ENCODE peak calls at places on chromosomes 2 and 18, in five cellular contexts. One of them, this sample, is unnamed.

GRCh38 chr18:22604986-22605421 is 187.3 kb upstream of the CTAGE1 start:
- DNase-seq in K562: no peak
- DNase-seq in H1: no peak
- DNase-seq in HepG2: no peak
- DNase-seq in A549: no peak
- DNase-seq in this sample: no peak

GRCh38 chr2:167875524-167875923 is 371.9 kb downstream of the STK39 start:
- DNase-seq in A549: no peak
- DNase-seq in HepG2: no peak
- DNase-seq in K562: no peak
- DNase-seq in H1: no peak
- DNase-seq in this sample: no peak

GRCh38 chr2:238948765-238949641 is 101.1 kb downstream of the TWIST2 start:
- DNase-seq in K562: no peak
- DNase-seq in HepG2: no peak
- DNase-seq in A549: no peak
- DNase-seq in H1: no peak
- DNase-seq in this sample: no peak

GRCh38 chr2:136206613-136207012 is 88.7 kb upstream of the CXCR4 start:
- DNase-seq in A549: no peak
- DNase-seq in H1: no peak
- DNase-seq in K562: no peak
- DNase-seq in HepG2: no peak
- DNase-seq in this sample: no peak

GRCh38 chr2:232623768-232624553 is 9.4 kb upstream of the EFHD1 start:
- DNase-seq in K562: no peak
- DNase-seq in A549: no peak
- DNase-seq in HepG2: no peak
- DNase-seq in H1: no peak
- DNase-seq in this sample: no peak

GRCh38 chr2:230697676-230698075 is 15.0 kb upstream of the CAB39 start:
- DNase-seq in K562: no peak
- DNase-seq in HepG2: no peak
- DNase-seq in A549: no peak
- DNase-seq in H1: no peak
- DNase-seq in this sample: no peak

GRCh38 chr2:240815761-240816583 is 4.0 kb downstream of the KIF1A start:
- DNase-seq in A549: no peak
- DNase-seq in HepG2: no peak
- DNase-seq in K562: no peak
- DNase-seq in H1: no peak
- DNase-seq in this sample: no peak

GRCh38 chr2:47134386-47135090 is 20.6 kb downstream of the STPG4 start:
- DNase-seq in A549: no peak
- DNase-seq in HepG2: no peak
- DNase-seq in K562: no peak
- DNase-seq in H1: no peak
- DNase-seq in this sample: no peak

GRCh38 chr2:230793573-230794359 is 71.0 kb upstream of the ITM2C start:
- DNase-seq in HepG2: no peak
- DNase-seq in A549: peak
- DNase-seq in H1: no peak
- DNase-seq in K562: no peak
- DNase-seq in this sample: peak

GRCh38 chr2:124289615-124290014 is 264.5 kb downstream of the CNTNAP5 start:
- DNase-seq in HepG2: no peak
- DNase-seq in H1: no peak
- DNase-seq in K562: no peak
- DNase-seq in A549: no peak
- DNase-seq in this sample: no peak

GRCh38 chr2:215505044-215505786 is 69.3 kb upstream of the FN1 start:
- DNase-seq in K562: peak
- DNase-seq in A549: no peak
- DNase-seq in H1: no peak
- DNase-seq in HepG2: peak
- DNase-seq in this sample: peak

GRCh38 chr18:57814555-57814954 is 11.4 kb upstream of the ATP8B1 start:
- DNase-seq in H1: no peak
- DNase-seq in K562: no peak
- DNase-seq in HepG2: no peak
- DNase-seq in A549: no peak
- DNase-seq in this sample: no peak

GRCh38 chr18:32488078-32488477 is 17.4 kb upstream of the GAREM1 start:
- DNase-seq in K562: no peak
- DNase-seq in A549: no peak
- DNase-seq in HepG2: no peak
- DNase-seq in H1: no peak
- DNase-seq in this sample: no peak

GRCh38 chr2:124025349-124025720 is 248 bp downstream of the CNTNAP5 start:
- DNase-seq in HepG2: no peak
- DNase-seq in H1: no peak
- DNase-seq in K562: no peak
- DNase-seq in A549: no peak
- DNase-seq in this sample: no peak

GRCh38 chr2:43553341-43553855 is 42.4 kb downstream of the THADA start:
- DNase-seq in HepG2: no peak
- DNase-seq in K562: no peak
- DNase-seq in A549: no peak
- DNase-seq in H1: no peak
- DNase-seq in this sample: no peak

GRCh38 chr2:235414422-235414821 is 79.4 kb upstream of the AGAP1 start:
- DNase-seq in A549: no peak
- DNase-seq in H1: no peak
- DNase-seq in K562: no peak
- DNase-seq in HepG2: no peak
- DNase-seq in this sample: no peak

GRCh38 chr2:44430340-44430739 is 68.6 kb downstream of the CAMKMT start:
- DNase-seq in H1: no peak
- DNase-seq in K562: no peak
- DNase-seq in HepG2: no peak
- DNase-seq in A549: no peak
- DNase-seq in this sample: no peak

GRCh38 chr2:54642684-54643430 is 80.6 kb upstream of the EML6 start:
- DNase-seq in K562: no peak
- DNase-seq in H1: no peak
- DNase-seq in HepG2: peak
- DNase-seq in A549: no peak
- DNase-seq in this sample: no peak

GRCh38 chr18:7784171-7784570 is 217.1 kb downstream of the PTPRM start:
- DNase-seq in K562: no peak
- DNase-seq in A549: no peak
- DNase-seq in HepG2: no peak
- DNase-seq in H1: no peak
- DNase-seq in this sample: no peak

GRCh38 chr2:136067465-136067864 is 50.5 kb downstream of the CXCR4 start:
- DNase-seq in H1: no peak
- DNase-seq in A549: no peak
- DNase-seq in K562: no peak
- DNase-seq in HepG2: no peak
- DNase-seq in this sample: no peak

GRCh38 chr2:68774569-68775271 is 40.1 kb downstream of the ARHGAP25 start:
- DNase-seq in HepG2: no peak
- DNase-seq in K562: peak
- DNase-seq in A549: no peak
- DNase-seq in H1: no peak
- DNase-seq in this sample: peak

GRCh38 chr2:221124542-221125235 is 447.4 kb downstream of the EPHA4 start:
- DNase-seq in H1: no peak
- DNase-seq in HepG2: no peak
- DNase-seq in K562: no peak
- DNase-seq in A549: no peak
- DNase-seq in this sample: no peak

GRCh38 chr2:181357979-181358378 is 99.2 kb upstream of the ITGA4 start:
- DNase-seq in A549: no peak
- DNase-seq in H1: no peak
- DNase-seq in K562: no peak
- DNase-seq in HepG2: no peak
- DNase-seq in this sample: no peak

GRCh38 chr2:133500967-133501366 is 67.3 kb downstream of the NCKAP5 start:
- DNase-seq in A549: no peak
- DNase-seq in K562: no peak
- DNase-seq in H1: no peak
- DNase-seq in HepG2: no peak
- DNase-seq in this sample: no peak

GRCh38 chr2:189153608-189154007 is 26.0 kb downstream of the COL5A2 start:
- DNase-seq in H1: no peak
- DNase-seq in HepG2: no peak
- DNase-seq in K562: no peak
- DNase-seq in A549: no peak
- DNase-seq in this sample: no peak

GRCh38 chr2:120253021-120253882 is 600 bp downstream of the RALB start:
- DNase-seq in H1: no peak
- DNase-seq in K562: peak
- DNase-seq in A549: peak
- DNase-seq in HepG2: peak
- DNase-seq in this sample: peak

GRCh38 chr2:102301867-102302362 is 9.4 kb upstream of the IL1RL1 start:
- DNase-seq in K562: peak
- DNase-seq in H1: peak
- DNase-seq in HepG2: no peak
- DNase-seq in A549: no peak
- DNase-seq in this sample: peak

GRCh38 chr2:71742953-71743601 is 289.7 kb downstream of the DYSF start:
- DNase-seq in A549: peak
- DNase-seq in HepG2: no peak
- DNase-seq in H1: no peak
- DNase-seq in K562: peak
- DNase-seq in this sample: peak

GRCh38 chr2:42057902-42058450 is 10.2 kb downstream of the PKDCC start:
- DNase-seq in H1: no peak
- DNase-seq in HepG2: no peak
- DNase-seq in A549: no peak
- DNase-seq in K562: no peak
- DNase-seq in this sample: no peak

GRCh38 chr2:95041824-95042442 is 16.4 kb downstream of the MAL start:
- DNase-seq in K562: no peak
- DNase-seq in A549: no peak
- DNase-seq in HepG2: no peak
- DNase-seq in H1: no peak
- DNase-seq in this sample: no peak

GRCh38 chr2:66507673-66508127 is 72.8 kb downstream of the MEIS1 start:
- DNase-seq in H1: peak
- DNase-seq in K562: no peak
- DNase-seq in HepG2: no peak
- DNase-seq in A549: no peak
- DNase-seq in this sample: no peak

GRCh38 chr2:237922641-237923361 is 44.0 kb upstream of the UBE2F start:
- DNase-seq in K562: no peak
- DNase-seq in A549: peak
- DNase-seq in HepG2: no peak
- DNase-seq in H1: no peak
- DNase-seq in this sample: no peak

GRCh38 chr2:60299179-60299578 is 254.3 kb downstream of the BCL11A start:
- DNase-seq in H1: no peak
- DNase-seq in HepG2: no peak
- DNase-seq in A549: no peak
- DNase-seq in K562: no peak
- DNase-seq in this sample: no peak

DNA sequence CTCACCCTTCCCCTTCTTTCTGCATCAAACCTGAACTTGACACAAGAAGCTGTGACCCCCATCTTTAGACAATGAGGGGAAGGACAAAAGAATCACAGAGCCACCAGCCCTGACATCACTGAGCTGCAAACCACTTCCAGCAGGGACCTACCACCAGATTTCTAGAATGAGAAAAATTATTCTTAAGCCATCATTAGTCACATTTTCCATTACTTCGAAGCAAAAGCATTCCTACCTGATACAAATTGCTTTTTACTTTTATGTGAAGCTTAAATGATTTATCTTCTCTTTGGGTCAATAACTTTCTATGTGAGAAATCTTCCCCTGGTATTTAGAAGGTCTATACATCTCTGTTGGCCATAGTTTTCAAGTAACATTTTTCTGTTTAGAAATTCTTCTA is 134.8 kb downstream of the TCF4 start:
- DNase-seq in H1: no peak
- DNase-seq in HepG2: no peak
- DNase-seq in K562: no peak
- DNase-seq in A549: no peak
- DNase-seq in this sample: no peak
- H3K4me2 ChIP-seq in H1: no peak
- H3K4me2 ChIP-seq in HepG2: no peak
- H3K4me2 ChIP-seq in K562: no peak
- H3K4me2 ChIP-seq in A549: no peak
- H3K4me2 ChIP-seq in this sample: no peak

GRCh38 chr2:106581755-106582430 is 94.7 kb downstream of the CD8B2 start:
- DNase-seq in HepG2: peak
- DNase-seq in A549: peak
- DNase-seq in K562: peak
- DNase-seq in H1: no peak
- DNase-seq in this sample: no peak
- TF ChIP-seq JUN in HepG2: no peak
- TF ChIP-seq JUN in A549: no peak
- TF ChIP-seq JUN in K562: no peak
- TF ChIP-seq JUN in H1: no peak
- TF ChIP-seq JUN in this sample: no peak

DNA sequence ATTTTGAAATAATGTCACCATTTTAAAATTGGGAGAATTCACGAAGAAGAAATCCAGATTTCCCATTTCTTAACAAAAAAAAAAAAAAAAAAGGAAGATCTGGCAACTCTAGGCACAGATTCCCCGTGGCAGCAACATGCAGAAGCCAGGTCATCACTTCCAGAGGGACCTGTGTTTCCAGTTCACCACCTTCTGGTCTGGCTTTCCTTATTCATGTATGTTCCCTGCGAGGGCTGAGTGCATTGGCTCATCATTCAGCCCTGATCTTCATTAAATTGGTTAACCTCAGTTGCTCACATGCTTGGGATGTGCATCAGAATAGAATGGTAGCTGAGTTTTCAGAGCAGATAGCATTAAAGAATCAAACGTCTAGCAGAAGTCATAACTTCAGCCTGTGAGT is 25.0 kb upstream of the MAP3K20 start:
- DNase-seq in H1: no peak
- DNase-seq in HepG2: no peak
- DNase-seq in K562: no peak
- DNase-seq in A549: no peak
- DNase-seq in this sample: no peak
- H3K4me2 ChIP-seq in H1: no peak
- H3K4me2 ChIP-seq in HepG2: no peak
- H3K4me2 ChIP-seq in K562: no peak
- H3K4me2 ChIP-seq in A549: peak
- H3K4me2 ChIP-seq in this sample: no peak

DNA sequence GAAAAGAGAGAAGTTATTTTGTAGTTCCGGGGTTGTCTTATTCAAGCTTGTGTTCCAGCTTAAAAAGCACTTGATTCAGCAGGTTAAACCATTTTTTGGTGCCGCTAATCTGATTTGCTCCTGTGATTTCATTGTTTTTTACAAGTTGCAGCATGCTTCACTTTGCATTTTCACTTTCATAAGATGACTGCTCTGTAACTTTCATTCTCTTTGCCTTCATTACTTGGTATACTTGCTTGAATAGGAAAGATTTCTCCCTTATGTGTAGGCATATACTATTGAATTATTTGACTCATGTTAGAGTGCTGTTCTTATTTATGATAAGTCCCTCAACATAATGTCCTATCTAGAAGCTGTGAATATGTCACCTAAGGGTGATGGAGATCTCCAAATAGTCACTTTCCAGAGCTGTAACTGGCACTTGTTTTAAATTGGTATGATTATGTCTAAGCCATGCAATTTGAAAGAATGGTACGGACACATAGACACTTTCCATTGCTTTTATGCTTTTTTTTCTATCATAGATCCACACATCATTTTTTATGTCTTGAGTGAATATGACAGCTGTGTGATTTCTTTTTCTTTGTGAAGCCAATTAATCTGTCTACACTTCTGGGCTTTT is 254.5 kb downstream of the DSEL start:
- DNase-seq in HepG2: no peak
- DNase-seq in K562: no peak
- DNase-seq in H1: no peak
- DNase-seq in A549: no peak
- DNase-seq in this sample: no peak
- TF ChIP-seq JUN in HepG2: no peak
- TF ChIP-seq JUN in K562: no peak
- TF ChIP-seq JUN in H1: no peak
- TF ChIP-seq JUN in A549: no peak
- TF ChIP-seq JUN in this sample: no peak

This sample was measured in endothelial cell of umbilical vein.